ENCODE peak calls at places on chromosomes 16 and 17, in four cellular contexts. S is A549, P is HepG2, K is K562. V is an unnamed sample.

GRCh38 chr16:27432600-27432957 is 30.6 kb downstream of the IL21R start:
- DNase-seq in K (no peak), P (no peak), S (no peak), V (no peak)

GRCh38 chr16:75764154-75764768 is 38.0 kb upstream of the CPHXL start:
- DNase-seq in S (peak), K (peak), P (peak), V (peak)

GRCh38 chr16:11405331-11406176 is 60.3 kb downstream of the RMI2 start:
- DNase-seq in K (peak), S (peak), P (peak), V (no peak)

GRCh38 chr16:60073376-60073775 is 1339.3 kb upstream of the GOT2 start:
- DNase-seq in K (no peak), P (no peak), S (no peak), V (no peak)

GRCh38 chr17:234163-235047 is 53.0 kb upstream of the DOC2B start:
- DNase-seq in S (no peak), P (no peak), K (no peak), V (no peak)

GRCh38 chr17:21397341-21398050 is 21.3 kb downstream of the KCNJ12 start:
- DNase-seq in P (no peak), S (no peak), K (no peak), V (no peak)

GRCh38 chr16:82603784-82604411 is 22.9 kb upstream of the CDH13 start:
- DNase-seq in P (peak), S (no peak), K (no peak), V (no peak)

GRCh38 chr16:87295259-87295658 is 21.9 kb downstream of the C16orf95 start:
- DNase-seq in S (no peak), P (peak), K (peak), V (no peak)

GRCh38 chr16:86472366-86472765 is 38.0 kb upstream of the FOXF1 start:
- DNase-seq in P (no peak), S (no peak), K (no peak), V (no peak)

GRCh38 chr16:31476305-31477219 is 4.6 kb downstream of the TGFB1I1 start:
- DNase-seq in S (no peak), P (peak), K (peak), V (no peak)

GRCh38 chr17:75853410-75853809 is 1.7 kb downstream of the WBP2 start:
- DNase-seq in P (no peak), S (no peak), K (no peak), V (no peak)

GRCh38 chr17:75854881-75855309 is 240 bp downstream of the WBP2 start:
- DNase-seq in S (peak), P (no peak), K (peak), V (no peak)

GRCh38 chr17:75856062-75856681 is 1.0 kb upstream of the WBP2 start:
- DNase-seq in P (peak), S (peak), K (no peak), V (no peak)

GRCh38 chr17:75855310-75856061 is at the start of gene WBP2:
- DNase-seq in S (peak), K (peak), P (peak), V (peak)

GRCh38 chr17:75854111-75854748 is 905 bp downstream of the WBP2 start:
- DNase-seq in K (peak), S (peak), P (peak), V (no peak)
- TF ChIP-seq POLR2AphosphoS2 in K (no peak), S (no peak), P (no peak), V (no peak)

DNA sequence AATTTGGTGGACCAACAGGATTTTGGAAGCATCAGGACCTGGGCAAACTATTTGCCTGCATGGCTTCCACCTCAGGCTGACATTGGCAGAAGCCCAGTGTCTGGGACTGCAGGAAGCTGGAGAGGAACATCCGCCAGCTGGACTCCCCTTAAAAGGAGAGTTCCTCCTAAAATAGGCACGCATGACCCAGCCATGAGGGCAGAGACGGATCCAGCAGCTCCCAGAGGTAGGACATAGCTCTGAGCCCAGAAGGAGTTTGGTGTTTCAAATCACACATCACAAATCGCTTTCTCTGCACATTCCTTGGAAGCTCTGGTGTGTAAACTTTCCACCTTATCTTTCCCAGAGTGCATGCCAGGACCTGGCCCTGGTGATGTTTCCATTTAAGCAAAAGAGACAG is 231.1 kb upstream of the CDH5 start:
- DNase-seq in S (no peak), P (no peak), K (no peak), V (no peak)
- TF ChIP-seq RFX5 in S (no peak), P (no peak), K (no peak), V (no peak)

GRCh38 chr16:84891149-84891795 is 71.5 kb downstream of the CRISPLD2 start:
- DNase-seq in K (no peak), P (no peak), S (no peak), V (no peak)

GRCh38 chr16:84888450-84888849 is 68.7 kb downstream of the CRISPLD2 start:
- DNase-seq in P (no peak), K (no peak), S (no peak), V (no peak)

GRCh38 chr16:84887207-84887606 is 67.4 kb downstream of the CRISPLD2 start:
- DNase-seq in S (no peak), K (peak), P (no peak), V (no peak)

GRCh38 chr16:84890427-84890826 is 70.6 kb downstream of the CRISPLD2 start:
- DNase-seq in S (no peak), P (no peak), K (no peak), V (no peak)

GRCh38 chr16:84889066-84889465 is 69.3 kb downstream of the CRISPLD2 start:
- DNase-seq in K (no peak), P (no peak), S (no peak), V (no peak)
- TF ChIP-seq POLR2AphosphoS2 in K (no peak), P (no peak), S (no peak), V (no peak)

GRCh38 chr16:47644166-47644565 is 183.0 kb downstream of the PHKB start:
- DNase-seq in S (no peak), P (no peak), K (no peak), V (no peak)
- TF ChIP-seq RFX5 in S (no peak), P (no peak), K (no peak), V (no peak)

GRCh38 chr17:81287155-81287554 is 8.0 kb downstream of the SLC38A10 start:
- DNase-seq in S (no peak), K (no peak), P (no peak), V (no peak)
- TF ChIP-seq POLR2AphosphoS2 in S (no peak), K (no peak), P (no peak), V (no peak)

DNA sequence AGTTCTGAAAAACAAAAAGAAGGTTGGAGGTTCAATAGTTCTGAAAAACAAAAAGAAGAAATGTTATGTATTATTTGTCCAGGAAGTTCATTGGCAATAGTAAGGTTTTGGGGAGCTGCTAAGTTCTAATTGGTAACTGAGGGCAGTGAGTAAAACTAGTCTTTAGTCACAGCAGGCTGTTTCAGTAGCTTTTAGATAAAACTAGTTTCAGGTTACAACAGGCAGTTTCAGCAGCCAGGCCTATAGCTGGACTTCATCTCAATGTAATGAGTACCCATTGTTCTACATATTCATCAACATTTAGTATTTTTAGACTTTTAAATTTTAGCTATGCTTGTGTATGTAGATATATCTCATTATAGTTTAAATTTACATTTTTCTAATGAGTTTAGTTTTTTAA is 639.3 kb downstream of the TOX3 start:
- DNase-seq in K (no peak), P (no peak), S (no peak), V (no peak)
- TF ChIP-seq RFX5 in K (no peak), P (no peak), S (no peak), V (no peak)

DNA sequence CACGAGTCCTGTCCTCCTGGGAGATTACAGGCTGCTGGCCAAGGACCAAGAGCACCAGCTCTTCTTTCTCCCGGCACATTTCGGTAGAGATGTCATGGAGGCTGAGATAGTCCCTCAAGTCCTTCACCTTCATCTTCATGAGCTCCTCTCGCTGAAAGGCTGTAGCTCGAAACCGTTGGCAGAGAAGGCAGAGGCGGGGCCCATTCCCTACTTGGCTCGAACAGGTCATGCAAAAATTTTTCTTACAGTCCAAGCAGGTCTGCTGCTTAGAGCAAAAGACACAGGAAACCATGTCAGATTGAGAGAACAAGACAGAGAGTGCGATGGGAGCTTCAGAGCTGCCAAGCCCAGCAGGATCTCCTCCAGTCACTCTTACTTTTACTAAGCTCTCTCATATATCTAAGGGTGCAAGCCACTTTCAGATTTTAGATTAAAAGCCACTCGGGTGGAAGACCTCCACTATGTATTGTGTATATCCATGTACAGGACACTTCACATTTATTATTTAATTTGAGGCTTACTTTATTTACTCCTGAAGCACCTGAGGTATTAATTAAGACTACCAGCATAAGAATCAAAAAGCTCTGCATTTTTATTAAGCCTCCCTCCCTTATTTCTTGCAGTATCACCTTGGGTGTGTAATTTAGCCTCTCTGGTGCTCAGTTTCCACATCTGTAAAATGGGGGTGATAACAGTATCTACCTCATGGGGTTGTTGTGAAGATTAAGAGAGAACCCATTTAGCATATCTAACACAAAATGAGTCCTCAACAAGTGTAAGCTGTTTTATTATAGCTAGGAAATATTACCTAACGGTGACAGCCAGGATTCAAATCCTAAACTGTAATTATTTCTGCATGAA is 41.4 kb downstream of the LIG3 start:
- DNase-seq in P (no peak), S (no peak), K (no peak), V (no peak)
- TF ChIP-seq POLR2AphosphoS2 in P (no peak), S (no peak), K (no peak), V (no peak)

GRCh38 chr16:4081577-4082021 is 34.6 kb downstream of the ADCY9 start:
- DNase-seq in P (no peak), S (no peak), K (no peak), V (no peak)
- TF ChIP-seq RFX5 in P (no peak), S (no peak), K (no peak), V (no peak)

DNA sequence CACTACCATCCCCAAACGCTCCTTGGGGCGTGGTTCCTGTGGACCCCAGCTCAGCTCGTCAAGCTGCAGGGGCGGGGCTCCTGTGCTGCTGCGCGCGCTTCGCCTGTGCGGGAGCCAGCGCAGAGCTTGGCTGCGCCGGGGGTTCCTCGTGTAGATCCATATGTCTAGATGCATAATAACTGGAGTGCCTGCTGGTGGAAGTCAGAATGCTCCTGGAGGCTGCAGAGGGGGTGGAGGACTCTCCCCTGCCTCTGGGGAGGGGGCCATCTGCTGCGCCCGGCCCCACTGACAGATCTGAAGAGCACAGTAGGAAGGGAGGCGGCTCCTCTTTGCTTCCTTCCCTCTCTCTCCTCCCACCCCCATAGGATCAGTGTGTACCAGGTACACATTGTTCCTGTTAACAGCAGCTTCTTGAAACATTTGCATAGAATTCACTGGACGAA is 4.6 kb downstream of the RASD1 start:
- DNase-seq in S (no peak), P (no peak), K (no peak), V (no peak)
- TF ChIP-seq POLR2AphosphoS2 in S (no peak), P (no peak), K (no peak), V (no peak)

DNA sequence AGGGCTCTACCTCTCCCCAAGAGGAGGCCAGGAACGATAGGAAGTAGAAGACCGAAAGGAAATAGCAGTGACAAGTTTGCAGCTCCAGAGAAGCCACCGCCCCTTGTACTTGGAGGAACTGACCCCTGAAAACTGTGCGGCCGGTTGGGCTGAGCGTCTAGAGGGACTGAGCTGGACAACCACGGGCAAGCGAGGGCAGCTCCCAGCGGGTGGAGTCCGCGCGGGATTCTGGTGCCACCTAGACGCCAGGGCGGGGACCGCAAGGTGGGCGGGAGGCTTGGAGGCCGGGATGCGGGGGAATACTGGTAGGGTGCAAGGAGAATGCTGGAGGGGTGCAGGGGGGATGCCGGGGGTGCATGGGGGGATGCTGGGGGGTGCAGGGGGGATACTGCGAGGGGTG is 1.3 kb upstream of the SLC6A4 start:
- DNase-seq in K (no peak), P (peak), S (peak), V (no peak)
- TF ChIP-seq RFX5 in K (no peak), P (no peak), S (no peak), V (no peak)

V was measured in GM12878.